ENCODE peak calls at places on chromosomes 4 and X, in six cellular contexts. One of them, this sample, is unnamed. For H3K4me1, the result is how much of the 10 kb centered on the place peaks cover.

GRCh38 chrX:110045421-110045820 is 42.5 kb downstream of the TMEM164 start:
- DNase-seq in H1: no peak
- DNase-seq in trophoblast cell: no peak
- DNase-seq in neuronal stem cell: no peak
- DNase-seq in IMR-90: no peak
- DNase-seq in H9: no peak
- DNase-seq in this sample: no peak

GRCh38 chrX:110163488-110163887 is 154.4 kb downstream of the AMMECR1 start:
- DNase-seq in neuronal stem cell: no peak
- DNase-seq in IMR-90: peak
- DNase-seq in H9: no peak
- DNase-seq in H1: no peak
- DNase-seq in trophoblast cell: no peak
- DNase-seq in this sample: peak

GRCh38 chr4:106316773-106317409 is 541 bp downstream of the AIMP1 start:
- DNase-seq in IMR-90: no peak
- DNase-seq in H1: no peak
- DNase-seq in trophoblast cell: no peak
- DNase-seq in neuronal stem cell: no peak
- DNase-seq in H9: no peak
- DNase-seq in this sample: peak

GRCh38 chr4:71473541-71474240 is 134.9 kb downstream of the SLC4A4 start:
- DNase-seq in H9: no peak
- DNase-seq in H1: no peak
- DNase-seq in IMR-90: no peak
- DNase-seq in trophoblast cell: no peak
- DNase-seq in neuronal stem cell: no peak
- DNase-seq in this sample: no peak

GRCh38 chr4:76716658-76717057 is 181.3 kb downstream of the SOWAHB start:
- DNase-seq in trophoblast cell: no peak
- DNase-seq in H1: no peak
- DNase-seq in H9: no peak
- DNase-seq in neuronal stem cell: no peak
- DNase-seq in IMR-90: no peak
- DNase-seq in this sample: no peak

GRCh38 chr4:168474660-168475320 is 5.5 kb downstream of the DDX60L start:
- DNase-seq in neuronal stem cell: no peak
- DNase-seq in H9: no peak
- DNase-seq in IMR-90: no peak
- DNase-seq in trophoblast cell: peak
- DNase-seq in H1: no peak
- DNase-seq in this sample: no peak

GRCh38 chr4:76803522-76803921 is 94.4 kb downstream of the SOWAHB start:
- DNase-seq in H9: no peak
- DNase-seq in neuronal stem cell: no peak
- DNase-seq in trophoblast cell: peak
- DNase-seq in H1: no peak
- DNase-seq in IMR-90: peak
- DNase-seq in this sample: peak

GRCh38 chrX:15310117-15310516 is 5.3 kb downstream of the ASB11 start:
- DNase-seq in H9: no peak
- DNase-seq in neuronal stem cell: no peak
- DNase-seq in IMR-90: peak
- DNase-seq in H1: no peak
- DNase-seq in trophoblast cell: no peak
- DNase-seq in this sample: peak

GRCh38 chrX:134174273-134174660 is 62.7 kb upstream of the CCDC160 start:
- DNase-seq in H1: no peak
- DNase-seq in IMR-90: no peak
- DNase-seq in H9: no peak
- DNase-seq in trophoblast cell: no peak
- DNase-seq in neuronal stem cell: no peak
- DNase-seq in this sample: no peak

GRCh38 chr4:99207911-99208718 is 10.9 kb downstream of the ADH6 start:
- DNase-seq in H9: no peak
- DNase-seq in H1: no peak
- DNase-seq in IMR-90: peak
- DNase-seq in trophoblast cell: no peak
- DNase-seq in neuronal stem cell: no peak
- DNase-seq in this sample: no peak

GRCh38 chrX:46959101-46959500 is 46.9 kb downstream of the JADE3 start:
- DNase-seq in IMR-90: no peak
- DNase-seq in trophoblast cell: peak
- DNase-seq in H1: no peak
- DNase-seq in H9: no peak
- DNase-seq in neuronal stem cell: no peak
- DNase-seq in this sample: no peak

GRCh38 chrX:107567370-107567769 is 60.9 kb upstream of the PRPS1 start:
- DNase-seq in trophoblast cell: no peak
- DNase-seq in H9: no peak
- DNase-seq in H1: no peak
- DNase-seq in neuronal stem cell: no peak
- DNase-seq in IMR-90: no peak
- DNase-seq in this sample: no peak

GRCh38 chr4:7160439-7160838 is 31.9 kb upstream of the SORCS2 start:
- DNase-seq in IMR-90: no peak
- DNase-seq in trophoblast cell: no peak
- DNase-seq in neuronal stem cell: no peak
- DNase-seq in H9: peak
- DNase-seq in H1: no peak
- DNase-seq in this sample: no peak

GRCh38 chr4:151666501-151666900 is 94.3 kb downstream of the GATB start:
- DNase-seq in trophoblast cell: no peak
- DNase-seq in neuronal stem cell: no peak
- DNase-seq in IMR-90: no peak
- DNase-seq in H1: no peak
- DNase-seq in H9: no peak
- DNase-seq in this sample: no peak

GRCh38 chr4:151665442-151666127 is 95.2 kb downstream of the GATB start:
- DNase-seq in H1: no peak
- DNase-seq in trophoblast cell: no peak
- DNase-seq in neuronal stem cell: no peak
- DNase-seq in H9: no peak
- DNase-seq in IMR-90: no peak
- DNase-seq in this sample: no peak

GRCh38 chr4:151667025-151667424 is 93.8 kb downstream of the GATB start:
- DNase-seq in IMR-90: peak
- DNase-seq in neuronal stem cell: no peak
- DNase-seq in trophoblast cell: no peak
- DNase-seq in H9: no peak
- DNase-seq in H1: no peak
- DNase-seq in this sample: peak

GRCh38 chr4:151668687-151669402 is 92.0 kb downstream of the GATB start:
- DNase-seq in IMR-90: peak
- DNase-seq in H9: no peak
- DNase-seq in neuronal stem cell: no peak
- DNase-seq in trophoblast cell: no peak
- DNase-seq in H1: no peak
- DNase-seq in this sample: no peak

DNA sequence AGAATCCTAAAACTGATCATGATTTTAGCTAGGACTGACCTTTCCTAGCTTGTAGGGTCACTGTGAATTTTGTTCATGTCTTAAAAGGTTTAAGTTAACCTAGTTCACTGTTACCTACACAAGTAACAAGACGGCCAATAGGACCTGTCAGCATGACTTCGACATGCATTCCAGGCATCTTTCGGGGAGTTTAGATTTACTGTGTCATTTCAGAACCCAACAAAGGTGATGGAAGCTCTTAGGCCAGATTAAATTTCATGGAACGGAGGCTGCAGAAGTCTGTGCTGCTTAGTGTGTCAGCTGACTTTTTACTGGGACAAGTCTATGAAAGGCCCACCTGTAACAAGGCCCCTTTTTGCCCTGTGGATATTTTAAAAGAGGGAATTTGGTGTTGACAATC is 93.1 kb downstream of the GATB start:
- DNase-seq in IMR-90: no peak
- DNase-seq in neuronal stem cell: no peak
- DNase-seq in H1: no peak
- DNase-seq in H9: no peak
- DNase-seq in trophoblast cell: no peak
- DNase-seq in this sample: no peak
- H3K4me1 ChIP-seq in IMR-90: under half
- H3K4me1 ChIP-seq in neuronal stem cell: under half
- H3K4me1 ChIP-seq in H1: under half
- H3K4me1 ChIP-seq in H9: under half
- H3K4me1 ChIP-seq in trophoblast cell: under half
- H3K4me1 ChIP-seq in this sample: under half

DNA sequence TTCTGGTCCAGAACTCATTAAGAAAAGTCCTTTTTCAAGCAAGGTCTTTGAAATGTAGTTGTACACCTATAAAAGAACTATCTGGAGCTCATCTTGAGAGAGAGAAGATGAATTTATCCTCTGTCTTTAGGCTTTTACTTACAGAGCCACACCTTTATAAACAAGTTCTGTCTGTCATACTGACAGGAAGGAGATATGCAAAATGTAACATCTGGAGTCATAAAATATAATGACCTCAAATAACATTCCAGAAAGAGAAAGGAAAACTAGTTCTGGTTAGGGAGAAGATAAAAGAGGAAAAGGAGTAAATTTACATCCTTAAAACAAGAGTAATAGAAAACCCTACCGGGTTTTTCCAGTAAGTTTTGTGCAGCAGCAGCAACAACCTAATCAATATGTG is 1.3 kb downstream of the INPP4B start:
- DNase-seq in H9: no peak
- DNase-seq in H1: no peak
- DNase-seq in trophoblast cell: no peak
- DNase-seq in neuronal stem cell: no peak
- DNase-seq in IMR-90: no peak
- DNase-seq in this sample: no peak
- H4K91ac ChIP-seq in H9: no peak
- H4K91ac ChIP-seq in H1: no peak
- H4K91ac ChIP-seq in trophoblast cell: no peak
- H4K91ac ChIP-seq in neuronal stem cell: no peak
- H4K91ac ChIP-seq in IMR-90: no peak
- H4K91ac ChIP-seq in this sample: no peak

DNA sequence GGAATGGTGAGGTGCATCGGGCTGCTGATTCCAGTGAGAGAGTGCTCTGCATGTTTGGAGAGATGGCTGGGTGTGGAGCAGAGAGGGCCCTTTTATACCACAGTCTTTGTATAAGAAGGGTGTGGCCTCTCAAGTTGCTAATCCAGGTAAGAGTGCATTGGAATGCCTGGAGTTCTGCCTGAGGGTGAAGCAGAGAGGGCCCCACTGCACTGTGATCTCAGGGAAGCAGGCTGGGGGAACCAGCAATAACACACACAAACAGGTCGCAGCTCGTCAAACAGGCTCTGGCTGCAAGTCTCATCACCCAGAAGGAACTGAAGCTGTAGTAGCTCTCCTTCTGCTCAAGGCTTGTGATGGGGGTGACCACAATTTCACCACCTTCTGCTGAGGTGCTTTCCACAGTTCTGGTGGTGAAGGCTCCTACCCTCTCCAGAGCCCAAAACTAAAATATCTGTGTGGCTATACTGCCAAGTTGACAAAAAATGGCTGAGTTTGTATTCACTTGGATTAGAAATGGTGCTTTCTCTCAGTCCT is 687.4 kb upstream of the HS3ST1 start:
- DNase-seq in trophoblast cell: no peak
- DNase-seq in H1: no peak
- DNase-seq in IMR-90: no peak
- DNase-seq in H9: no peak
- DNase-seq in neuronal stem cell: no peak
- DNase-seq in this sample: no peak
- H3K27ac ChIP-seq in trophoblast cell: no peak
- H3K27ac ChIP-seq in H1: no peak
- H3K27ac ChIP-seq in IMR-90: no peak
- H3K27ac ChIP-seq in H9: no peak
- H3K27ac ChIP-seq in neuronal stem cell: no peak
- H3K27ac ChIP-seq in this sample: no peak

GRCh38 chr4:112057479-112057878 is 87.8 kb upstream of the FAM241A start:
- DNase-seq in IMR-90: no peak
- DNase-seq in H1: no peak
- DNase-seq in neuronal stem cell: no peak
- DNase-seq in trophoblast cell: no peak
- DNase-seq in H9: no peak
- DNase-seq in this sample: no peak

GRCh38 chr4:112061418-112061817 is 83.8 kb upstream of the FAM241A start:
- DNase-seq in neuronal stem cell: no peak
- DNase-seq in IMR-90: no peak
- DNase-seq in H1: no peak
- DNase-seq in trophoblast cell: no peak
- DNase-seq in H9: peak
- DNase-seq in this sample: no peak

GRCh38 chr4:112058433-112058832 is 86.8 kb upstream of the FAM241A start:
- DNase-seq in H1: no peak
- DNase-seq in trophoblast cell: no peak
- DNase-seq in H9: no peak
- DNase-seq in IMR-90: peak
- DNase-seq in neuronal stem cell: no peak
- DNase-seq in this sample: peak

GRCh38 chr4:112060212-112060611 is 85.0 kb upstream of the FAM241A start:
- DNase-seq in IMR-90: peak
- DNase-seq in trophoblast cell: no peak
- DNase-seq in neuronal stem cell: peak
- DNase-seq in H9: no peak
- DNase-seq in H1: no peak
- DNase-seq in this sample: peak

GRCh38 chr4:112063260-112063659 is 82.0 kb upstream of the FAM241A start:
- DNase-seq in H1: no peak
- DNase-seq in IMR-90: no peak
- DNase-seq in trophoblast cell: no peak
- DNase-seq in H9: no peak
- DNase-seq in neuronal stem cell: no peak
- DNase-seq in this sample: no peak
- H3K4me1 ChIP-seq in H1: under half
- H3K4me1 ChIP-seq in IMR-90: under half
- H3K4me1 ChIP-seq in trophoblast cell: under half
- H3K4me1 ChIP-seq in H9: under half
- H3K4me1 ChIP-seq in neuronal stem cell: under half
- H3K4me1 ChIP-seq in this sample: under half

DNA sequence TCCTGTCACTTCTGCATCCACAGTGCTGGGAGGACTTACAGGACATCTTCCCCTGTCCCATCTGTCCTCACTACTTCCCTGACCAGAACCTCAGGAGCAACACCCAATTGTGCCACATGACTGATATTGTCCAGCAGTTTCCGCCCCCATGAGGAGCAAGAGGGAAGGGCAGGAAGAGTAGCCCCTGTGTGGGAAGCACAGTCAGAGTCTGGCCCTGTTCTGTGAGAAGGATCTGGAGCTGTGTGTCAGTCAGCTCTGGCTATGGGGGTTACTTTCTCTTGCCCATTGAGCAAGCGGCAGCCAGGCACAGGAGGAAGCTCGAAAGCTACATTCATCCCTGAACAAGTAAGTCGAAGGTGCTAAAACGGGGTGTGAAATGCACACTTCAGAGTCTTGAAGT is 14.8 kb upstream of the TRIM60 start:
- DNase-seq in IMR-90: no peak
- DNase-seq in neuronal stem cell: peak
- DNase-seq in H9: peak
- DNase-seq in trophoblast cell: no peak
- DNase-seq in H1: peak
- DNase-seq in this sample: peak
- H4K91ac ChIP-seq in IMR-90: no peak
- H4K91ac ChIP-seq in neuronal stem cell: no peak
- H4K91ac ChIP-seq in H9: no peak
- H4K91ac ChIP-seq in trophoblast cell: no peak
- H4K91ac ChIP-seq in H1: no peak
- H4K91ac ChIP-seq in this sample: no peak

GRCh38 chr4:87014284-87014782 is 79.5 kb downstream of the AFF1 start:
- DNase-seq in IMR-90: peak
- DNase-seq in neuronal stem cell: no peak
- DNase-seq in H9: no peak
- DNase-seq in H1: no peak
- DNase-seq in trophoblast cell: no peak
- DNase-seq in this sample: no peak
- H3K27ac ChIP-seq in IMR-90: peak
- H3K27ac ChIP-seq in neuronal stem cell: no peak
- H3K27ac ChIP-seq in H9: no peak
- H3K27ac ChIP-seq in H1: no peak
- H3K27ac ChIP-seq in trophoblast cell: no peak
- H3K27ac ChIP-seq in this sample: peak

This sample was measured in mesenchymal stem cell.